ENCODE peak calls at places on chromosomes 11 and 22, in seven cellular contexts. One of them, this sample, is unnamed.

GRCh38 chr11:47408598-47409439 is 429 bp downstream of the SLC39A13 start:
- DNase-seq in colonic mucosa: peak; percentile 43
- DNase-seq in neural progenitor cell: peak; percentile 37
- DNase-seq in IMR-90: peak; percentile 87
- DNase-seq in adipocyte: peak; percentile 91
- DNase-seq in fibroblast of lung: peak; percentile 85
- DNase-seq in GM23248: peak; percentile 96
- DNase-seq in this sample: no peak

GRCh38 chr11:61417670-61418069 is 12.1 kb downstream of the CPSF7 start:
- DNase-seq in neural progenitor cell: no peak
- DNase-seq in GM23248: peak; percentile 68
- DNase-seq in fibroblast of lung: no peak
- DNase-seq in colonic mucosa: no peak
- DNase-seq in IMR-90: peak; percentile 30
- DNase-seq in adipocyte: peak; percentile 43
- DNase-seq in this sample: no peak

GRCh38 chr11:107545101-107545514 is 20.4 kb downstream of the ALKBH8 start:
- DNase-seq in IMR-90: peak; percentile 63
- DNase-seq in fibroblast of lung: peak; percentile 95
- DNase-seq in neural progenitor cell: no peak
- DNase-seq in colonic mucosa: no peak
- DNase-seq in GM23248: peak; percentile 74
- DNase-seq in adipocyte: peak; percentile 25
- DNase-seq in this sample: no peak

GRCh38 chr11:33531743-33532181 is 168.9 kb downstream of the C11orf91 start:
- DNase-seq in GM23248: peak; percentile 99
- DNase-seq in colonic mucosa: no peak
- DNase-seq in adipocyte: peak; percentile 31
- DNase-seq in neural progenitor cell: no peak
- DNase-seq in fibroblast of lung: peak; percentile 91
- DNase-seq in IMR-90: peak; percentile 80
- DNase-seq in this sample: no peak

GRCh38 chr22:38320605-38321402 is 3.6 kb upstream of the CSNK1E start:
- DNase-seq in colonic mucosa: no peak
- DNase-seq in neural progenitor cell: no peak
- DNase-seq in IMR-90: no peak
- DNase-seq in adipocyte: no peak
- DNase-seq in fibroblast of lung: no peak
- DNase-seq in GM23248: no peak
- DNase-seq in this sample: no peak

GRCh38 chr11:110711776-110712642 is at the start of gene ARHGAP20:
- DNase-seq in colonic mucosa: peak; percentile 69
- DNase-seq in fibroblast of lung: peak; percentile 69
- DNase-seq in adipocyte: peak; percentile 89
- DNase-seq in IMR-90: peak; percentile 71
- DNase-seq in neural progenitor cell: peak; percentile 89
- DNase-seq in GM23248: peak; percentile 87
- DNase-seq in this sample: peak; percentile 49

GRCh38 chr22:47629273-47629711 is 866.8 kb downstream of the TBC1D22A start:
- DNase-seq in IMR-90: no peak
- DNase-seq in fibroblast of lung: no peak
- DNase-seq in GM23248: no peak
- DNase-seq in colonic mucosa: no peak
- DNase-seq in adipocyte: no peak
- DNase-seq in neural progenitor cell: no peak
- DNase-seq in this sample: no peak

GRCh38 chr11:122746050-122746478 is 90.5 kb downstream of the UBASH3B start:
- DNase-seq in IMR-90: no peak
- DNase-seq in colonic mucosa: no peak
- DNase-seq in neural progenitor cell: no peak
- DNase-seq in adipocyte: no peak
- DNase-seq in fibroblast of lung: no peak
- DNase-seq in GM23248: no peak
- DNase-seq in this sample: no peak

GRCh38 chr22:44620841-44621382 is 81.1 kb upstream of the PRR5 start:
- DNase-seq in GM23248: no peak
- DNase-seq in colonic mucosa: no peak
- DNase-seq in IMR-90: no peak
- DNase-seq in neural progenitor cell: no peak
- DNase-seq in fibroblast of lung: no peak
- DNase-seq in adipocyte: no peak
- DNase-seq in this sample: no peak

GRCh38 chr22:50530857-50531545 is 1.2 kb upstream of the TYMP start:
- DNase-seq in neural progenitor cell: peak; percentile 80
- DNase-seq in adipocyte: peak; percentile 79
- DNase-seq in IMR-90: peak; percentile 63
- DNase-seq in colonic mucosa: peak; percentile 90
- DNase-seq in fibroblast of lung: peak; percentile 75
- DNase-seq in GM23248: peak; percentile 94
- DNase-seq in this sample: no peak

GRCh38 chr11:121444508-121444907 is 7.6 kb upstream of the SORL1 start:
- DNase-seq in neural progenitor cell: no peak
- DNase-seq in IMR-90: no peak
- DNase-seq in GM23248: no peak
- DNase-seq in adipocyte: no peak
- DNase-seq in colonic mucosa: no peak
- DNase-seq in fibroblast of lung: no peak
- DNase-seq in this sample: no peak

GRCh38 chr11:134449713-134450112 is 37.7 kb upstream of the B3GAT1 start:
- DNase-seq in IMR-90: no peak
- DNase-seq in neural progenitor cell: no peak
- DNase-seq in adipocyte: no peak
- DNase-seq in fibroblast of lung: no peak
- DNase-seq in colonic mucosa: no peak
- DNase-seq in GM23248: no peak
- DNase-seq in this sample: no peak

GRCh38 chr11:32088117-32088941 is 2.5 kb upstream of the RCN1 start:
- DNase-seq in fibroblast of lung: peak; percentile 95
- DNase-seq in colonic mucosa: peak; percentile 38
- DNase-seq in IMR-90: peak; percentile 91
- DNase-seq in adipocyte: peak; percentile 85
- DNase-seq in GM23248: peak; percentile 86
- DNase-seq in neural progenitor cell: no peak
- DNase-seq in this sample: no peak

GRCh38 chr11:112786196-112786595 is 175.0 kb upstream of the NCAM1 start:
- DNase-seq in neural progenitor cell: no peak
- DNase-seq in IMR-90: no peak
- DNase-seq in adipocyte: no peak
- DNase-seq in GM23248: no peak
- DNase-seq in fibroblast of lung: no peak
- DNase-seq in colonic mucosa: no peak
- DNase-seq in this sample: no peak

GRCh38 chr22:23539135-23539838 is 40.8 kb downstream of the IGLL1 start:
- DNase-seq in IMR-90: peak; percentile 69
- DNase-seq in colonic mucosa: peak; percentile 91
- DNase-seq in neural progenitor cell: peak; percentile 89
- DNase-seq in adipocyte: peak; percentile 89
- DNase-seq in GM23248: peak; percentile 84
- DNase-seq in fibroblast of lung: peak; percentile 70
- DNase-seq in this sample: peak; percentile 61

GRCh38 chr11:18319914-18320313 is 2.0 kb downstream of the HPS5 start:
- DNase-seq in IMR-90: no peak
- DNase-seq in neural progenitor cell: no peak
- DNase-seq in colonic mucosa: no peak
- DNase-seq in fibroblast of lung: no peak
- DNase-seq in GM23248: no peak
- DNase-seq in adipocyte: no peak
- DNase-seq in this sample: no peak
- H3K9ac ChIP-seq in IMR-90: no peak overlapping the region
- H3K9ac ChIP-seq in neural progenitor cell: no peak overlapping the region
- H3K9ac ChIP-seq in colonic mucosa: no peak overlapping the region
- H3K9ac ChIP-seq in fibroblast of lung: no peak overlapping the region
- H3K9ac ChIP-seq in GM23248: no peak overlapping the region
- H3K9ac ChIP-seq in adipocyte: peak overlapping the region; percentile 94
- H3K9ac ChIP-seq in this sample: no peak overlapping the region

GRCh38 chr22:29216011-29216872 is 10.5 kb downstream of the EMID1 start:
- DNase-seq in IMR-90: no peak
- DNase-seq in fibroblast of lung: no peak
- DNase-seq in neural progenitor cell: no peak
- DNase-seq in adipocyte: no peak
- DNase-seq in GM23248: no peak
- DNase-seq in colonic mucosa: no peak
- DNase-seq in this sample: no peak

GRCh38 chr22:29217827-29218757 is 12.4 kb downstream of the EMID1 start:
- DNase-seq in colonic mucosa: no peak
- DNase-seq in adipocyte: no peak
- DNase-seq in neural progenitor cell: no peak
- DNase-seq in fibroblast of lung: no peak
- DNase-seq in IMR-90: no peak
- DNase-seq in GM23248: no peak
- DNase-seq in this sample: no peak

GRCh38 chr22:29218758-29219408 is 13.2 kb downstream of the EMID1 start:
- DNase-seq in GM23248: no peak
- DNase-seq in IMR-90: no peak
- DNase-seq in colonic mucosa: no peak
- DNase-seq in adipocyte: no peak
- DNase-seq in neural progenitor cell: no peak
- DNase-seq in fibroblast of lung: no peak
- DNase-seq in this sample: no peak

GRCh38 chr22:29216873-29217666 is 11.4 kb downstream of the EMID1 start:
- DNase-seq in adipocyte: peak; percentile 90
- DNase-seq in fibroblast of lung: peak; percentile 17
- DNase-seq in IMR-90: peak; percentile 78
- DNase-seq in colonic mucosa: no peak
- DNase-seq in neural progenitor cell: no peak
- DNase-seq in GM23248: peak; percentile 47
- DNase-seq in this sample: no peak

DNA sequence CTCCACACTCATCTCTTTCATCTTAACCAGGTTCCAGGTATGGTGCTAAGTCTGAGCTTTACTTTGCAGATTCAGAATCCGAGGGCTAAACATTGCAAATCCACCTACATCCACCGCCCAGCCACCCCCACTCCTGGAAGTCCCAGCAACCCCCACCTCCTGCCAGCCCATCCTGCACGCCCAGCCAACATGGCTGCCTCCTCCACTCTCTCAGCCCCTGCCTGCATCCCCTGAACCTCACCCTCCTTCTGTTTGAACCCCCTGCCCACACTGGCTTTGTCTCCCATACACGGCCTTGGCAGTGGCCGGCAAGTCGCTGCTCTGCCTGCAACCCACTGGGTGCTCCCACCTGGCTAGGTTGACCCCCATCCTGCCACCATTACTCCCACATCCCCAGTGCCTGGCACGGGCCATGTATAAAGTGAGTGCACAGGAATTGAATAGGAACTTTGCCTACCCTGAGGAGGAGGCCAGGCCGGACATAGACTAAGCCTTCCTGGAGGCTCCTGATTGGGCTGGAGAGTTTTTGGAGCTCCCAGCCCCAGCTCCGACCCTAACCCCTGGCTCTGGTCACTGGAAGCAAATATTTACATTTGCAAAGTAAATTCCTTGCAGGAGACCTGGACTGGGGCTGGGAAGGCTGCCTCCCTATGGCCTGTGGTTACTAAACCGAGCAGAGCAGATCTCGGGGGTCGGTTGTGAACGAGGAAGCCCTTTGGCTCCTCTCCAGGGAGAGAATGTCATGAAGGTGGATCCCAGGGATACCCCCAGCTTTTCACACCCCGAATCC is 14.4 kb downstream of the EMID1 start:
- DNase-seq in IMR-90: no peak
- DNase-seq in fibroblast of lung: no peak
- DNase-seq in colonic mucosa: no peak
- DNase-seq in GM23248: no peak
- DNase-seq in neural progenitor cell: no peak
- DNase-seq in adipocyte: no peak
- DNase-seq in this sample: no peak
- H3K4me3 ChIP-seq in IMR-90: no peak overlapping the region
- H3K4me3 ChIP-seq in fibroblast of lung: no peak overlapping the region
- H3K4me3 ChIP-seq in colonic mucosa: no peak overlapping the region
- H3K4me3 ChIP-seq in GM23248: no peak overlapping the region
- H3K4me3 ChIP-seq in neural progenitor cell: no peak overlapping the region
- H3K4me3 ChIP-seq in adipocyte: no peak overlapping the region
- H3K4me3 ChIP-seq in this sample: no peak overlapping the region

GRCh38 chr11:125344846-125345705 is 151.0 kb downstream of the FEZ1 start:
- DNase-seq in fibroblast of lung: no peak
- DNase-seq in adipocyte: no peak
- DNase-seq in GM23248: no peak
- DNase-seq in neural progenitor cell: no peak
- DNase-seq in IMR-90: no peak
- DNase-seq in colonic mucosa: no peak
- DNase-seq in this sample: no peak

GRCh38 chr11:125348141-125348651 is 147.9 kb downstream of the FEZ1 start:
- DNase-seq in IMR-90: no peak
- DNase-seq in adipocyte: no peak
- DNase-seq in neural progenitor cell: peak; percentile 92
- DNase-seq in GM23248: no peak
- DNase-seq in colonic mucosa: no peak
- DNase-seq in fibroblast of lung: no peak
- DNase-seq in this sample: no peak

GRCh38 chr11:125347261-125347585 is 148.8 kb downstream of the FEZ1 start:
- DNase-seq in IMR-90: no peak
- DNase-seq in adipocyte: no peak
- DNase-seq in neural progenitor cell: peak; percentile 79
- DNase-seq in fibroblast of lung: no peak
- DNase-seq in colonic mucosa: no peak
- DNase-seq in GM23248: no peak
- DNase-seq in this sample: no peak

GRCh38 chr11:125345706-125346561 is 150.1 kb downstream of the FEZ1 start:
- DNase-seq in colonic mucosa: peak; percentile 64
- DNase-seq in IMR-90: peak; percentile 67
- DNase-seq in adipocyte: peak; percentile 91
- DNase-seq in neural progenitor cell: peak; percentile 89
- DNase-seq in GM23248: peak; percentile 93
- DNase-seq in fibroblast of lung: peak; percentile 79
- DNase-seq in this sample: peak; percentile 51

DNA sequence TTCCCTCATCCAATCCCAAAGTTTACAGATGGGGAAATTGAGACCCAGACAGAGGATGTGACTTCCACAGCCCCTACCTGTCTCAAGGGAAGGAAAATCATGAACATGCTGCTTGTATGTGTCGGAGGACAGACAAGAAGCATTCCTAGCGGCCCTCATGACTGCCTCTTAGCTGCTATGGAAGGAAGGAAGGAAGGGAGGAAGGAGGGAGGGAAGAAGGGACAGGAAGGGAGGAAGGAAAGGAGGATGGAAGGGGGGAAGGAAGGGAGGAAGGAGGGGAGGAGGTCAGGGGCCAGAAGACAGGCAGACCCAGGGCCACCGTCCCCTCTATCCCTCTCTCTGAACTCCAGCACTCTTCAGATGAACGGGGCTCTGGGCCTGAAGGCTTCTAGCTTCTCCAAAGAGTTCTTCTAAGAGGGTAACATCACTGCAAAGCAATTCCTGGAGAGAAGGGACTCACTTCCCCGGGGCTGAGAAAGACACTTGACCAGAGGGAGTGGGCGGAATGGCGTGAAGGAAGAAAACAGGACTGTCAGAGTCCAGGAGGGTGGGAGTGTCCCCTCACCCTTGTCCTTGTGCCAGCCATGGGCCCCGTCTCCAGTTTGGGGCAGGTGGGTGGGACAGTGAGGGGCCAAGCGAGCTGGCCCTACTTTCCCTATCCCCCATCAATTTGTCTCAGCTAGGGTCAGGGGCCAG is 149.4 kb downstream of the FEZ1 start:
- DNase-seq in IMR-90: no peak
- DNase-seq in neural progenitor cell: no peak
- DNase-seq in GM23248: no peak
- DNase-seq in fibroblast of lung: no peak
- DNase-seq in adipocyte: no peak
- DNase-seq in colonic mucosa: no peak
- DNase-seq in this sample: no peak
- H3K9ac ChIP-seq in IMR-90: no peak overlapping the region
- H3K9ac ChIP-seq in neural progenitor cell: no peak overlapping the region
- H3K9ac ChIP-seq in GM23248: no peak overlapping the region
- H3K9ac ChIP-seq in fibroblast of lung: no peak overlapping the region
- H3K9ac ChIP-seq in adipocyte: no peak overlapping the region
- H3K9ac ChIP-seq in colonic mucosa: no peak overlapping the region
- H3K9ac ChIP-seq in this sample: peak overlapping the region; percentile 26

GRCh38 chr22:27828214-27828587 is 26.6 kb upstream of the MN1 start:
- DNase-seq in colonic mucosa: no peak
- DNase-seq in neural progenitor cell: no peak
- DNase-seq in fibroblast of lung: no peak
- DNase-seq in adipocyte: no peak
- DNase-seq in IMR-90: no peak
- DNase-seq in GM23248: no peak
- DNase-seq in this sample: no peak
- H3K4me3 ChIP-seq in colonic mucosa: no peak overlapping the region
- H3K4me3 ChIP-seq in neural progenitor cell: no peak overlapping the region
- H3K4me3 ChIP-seq in fibroblast of lung: no peak overlapping the region
- H3K4me3 ChIP-seq in adipocyte: no peak overlapping the region
- H3K4me3 ChIP-seq in IMR-90: no peak overlapping the region
- H3K4me3 ChIP-seq in GM23248: no peak overlapping the region
- H3K4me3 ChIP-seq in this sample: no peak overlapping the region